ENCODE peak calls at places on chromosomes 6 and 20, in seven cellular contexts. One of them, this sample, is unnamed.
A peak's percentile ranks its signal among the peaks of the same experiment; 100 is the strongest.

GRCh38 chr20:4341804-4342560 is 326.6 kb upstream of the RNF24 start:
- DNase-seq in NB4: no peak
- DNase-seq in heart left ventricle: no peak
- DNase-seq in adrenal gland: no peak
- DNase-seq in A549: no peak
- DNase-seq in breast epithelium: no peak
- DNase-seq in tibial nerve: no peak
- DNase-seq in this sample: no peak

GRCh38 chr20:50043573-50044352 is 61.0 kb downstream of the SNAI1 start:
- DNase-seq in NB4: no peak
- DNase-seq in heart left ventricle: no peak
- DNase-seq in adrenal gland: no peak
- DNase-seq in A549: no peak
- DNase-seq in breast epithelium: no peak
- DNase-seq in tibial nerve: no peak
- DNase-seq in this sample: no peak

GRCh38 chr6:140816696-140817095 is 1316.0 kb upstream of the GJE1 start:
- DNase-seq in NB4: no peak
- DNase-seq in heart left ventricle: no peak
- DNase-seq in adrenal gland: no peak
- DNase-seq in A549: no peak
- DNase-seq in breast epithelium: no peak
- DNase-seq in tibial nerve: no peak
- DNase-seq in this sample: no peak

GRCh38 chr20:63738687-63739128 is 868 bp upstream of the SLC2A4RG start:
- DNase-seq in NB4: no peak
- DNase-seq in heart left ventricle: peak; percentile 75
- DNase-seq in adrenal gland: peak; percentile 74
- DNase-seq in A549: no peak
- DNase-seq in breast epithelium: no peak
- DNase-seq in tibial nerve: peak; percentile 31
- DNase-seq in this sample: peak; percentile 56

GRCh38 chr6:148324297-148325007 is 18.2 kb upstream of the SASH1 start:
- DNase-seq in NB4: peak; percentile 44
- DNase-seq in heart left ventricle: no peak
- DNase-seq in adrenal gland: peak; percentile 22
- DNase-seq in A549: no peak
- DNase-seq in breast epithelium: no peak
- DNase-seq in tibial nerve: no peak
- DNase-seq in this sample: no peak

GRCh38 chr6:43935921-43936320 is 165.9 kb downstream of the VEGFA start:
- DNase-seq in NB4: no peak
- DNase-seq in heart left ventricle: no peak
- DNase-seq in adrenal gland: no peak
- DNase-seq in A549: no peak
- DNase-seq in breast epithelium: no peak
- DNase-seq in tibial nerve: no peak
- DNase-seq in this sample: no peak

GRCh38 chr6:63573899-63574553 is 1.7 kb downstream of the LOC128125822 start:
- DNase-seq in NB4: peak; percentile 74
- DNase-seq in heart left ventricle: no peak
- DNase-seq in adrenal gland: peak; percentile 47
- DNase-seq in A549: no peak
- DNase-seq in breast epithelium: no peak
- DNase-seq in tibial nerve: peak; percentile 34
- DNase-seq in this sample: peak; percentile 75

GRCh38 chr6:139982652-139983051 is 608.2 kb upstream of the CITED2 start:
- DNase-seq in NB4: no peak
- DNase-seq in heart left ventricle: no peak
- DNase-seq in adrenal gland: no peak
- DNase-seq in A549: no peak
- DNase-seq in breast epithelium: no peak
- DNase-seq in tibial nerve: no peak
- DNase-seq in this sample: no peak

GRCh38 chr6:83216806-83217205 is 23.6 kb downstream of the RWDD2A start:
- DNase-seq in NB4: no peak
- DNase-seq in heart left ventricle: no peak
- DNase-seq in adrenal gland: no peak
- DNase-seq in A549: no peak
- DNase-seq in breast epithelium: no peak
- DNase-seq in tibial nerve: no peak
- DNase-seq in this sample: no peak

GRCh38 chr6:49923826-49924225 is 40.1 kb downstream of the DEFB114 start:
- DNase-seq in NB4: no peak
- DNase-seq in heart left ventricle: no peak
- DNase-seq in adrenal gland: no peak
- DNase-seq in A549: no peak
- DNase-seq in breast epithelium: no peak
- DNase-seq in tibial nerve: no peak
- DNase-seq in this sample: no peak

GRCh38 chr6:22892452-22892851 is 323.1 kb downstream of the HDGFL1 start:
- DNase-seq in NB4: no peak
- DNase-seq in heart left ventricle: no peak
- DNase-seq in adrenal gland: no peak
- DNase-seq in A549: peak; percentile 25
- DNase-seq in breast epithelium: no peak
- DNase-seq in tibial nerve: peak; percentile 49
- DNase-seq in this sample: no peak

GRCh38 chr6:103280417-103280816 is 1579.3 kb downstream of the HACE1 start:
- DNase-seq in NB4: no peak
- DNase-seq in heart left ventricle: no peak
- DNase-seq in adrenal gland: no peak
- DNase-seq in A549: no peak
- DNase-seq in breast epithelium: no peak
- DNase-seq in tibial nerve: no peak
- DNase-seq in this sample: no peak

GRCh38 chr6:144460224-144461095 is 175.3 kb downstream of the UTRN start:
- DNase-seq in NB4: no peak
- DNase-seq in heart left ventricle: no peak
- DNase-seq in adrenal gland: no peak
- DNase-seq in A549: no peak
- DNase-seq in breast epithelium: no peak
- DNase-seq in tibial nerve: no peak
- DNase-seq in this sample: no peak

GRCh38 chr6:3516094-3516493 is 59.2 kb upstream of the SLC22A23 start:
- DNase-seq in NB4: no peak
- DNase-seq in heart left ventricle: no peak
- DNase-seq in adrenal gland: no peak
- DNase-seq in A549: no peak
- DNase-seq in breast epithelium: no peak
- DNase-seq in tibial nerve: no peak
- DNase-seq in this sample: no peak

GRCh38 chr6:154773610-154774089 is 40.4 kb downstream of the SCAF8 start:
- DNase-seq in NB4: no peak
- DNase-seq in heart left ventricle: no peak
- DNase-seq in adrenal gland: no peak
- DNase-seq in A549: no peak
- DNase-seq in breast epithelium: no peak
- DNase-seq in tibial nerve: no peak
- DNase-seq in this sample: no peak

GRCh38 chr6:168131464-168132415 is 52.7 kb upstream of the FRMD1 start:
- DNase-seq in NB4: no peak
- DNase-seq in heart left ventricle: no peak
- DNase-seq in adrenal gland: no peak
- DNase-seq in A549: no peak
- DNase-seq in breast epithelium: peak; percentile 11
- DNase-seq in tibial nerve: no peak
- DNase-seq in this sample: no peak

GRCh38 chr6:90364846-90365401 is 68.3 kb upstream of the BACH2 start:
- DNase-seq in NB4: no peak
- DNase-seq in heart left ventricle: no peak
- DNase-seq in adrenal gland: no peak
- DNase-seq in A549: no peak
- DNase-seq in breast epithelium: no peak
- DNase-seq in tibial nerve: no peak
- DNase-seq in this sample: no peak

GRCh38 chr6:148379966-148380653 is 37.5 kb downstream of the SASH1 start:
- DNase-seq in NB4: no peak
- DNase-seq in heart left ventricle: no peak
- DNase-seq in adrenal gland: no peak
- DNase-seq in A549: no peak
- DNase-seq in breast epithelium: no peak
- DNase-seq in tibial nerve: no peak
- DNase-seq in this sample: no peak

GRCh38 chr6:7803219-7803618 is 77.3 kb downstream of the BMP6 start:
- DNase-seq in NB4: no peak
- DNase-seq in heart left ventricle: no peak
- DNase-seq in adrenal gland: no peak
- DNase-seq in A549: no peak
- DNase-seq in breast epithelium: no peak
- DNase-seq in tibial nerve: no peak
- DNase-seq in this sample: no peak

GRCh38 chr6:53309059-53309896 is 39.5 kb downstream of the ELOVL5 start:
- DNase-seq in NB4: peak; percentile 20
- DNase-seq in heart left ventricle: peak; percentile 23
- DNase-seq in adrenal gland: no peak
- DNase-seq in A549: no peak
- DNase-seq in breast epithelium: no peak
- DNase-seq in tibial nerve: no peak
- DNase-seq in this sample: peak; percentile 91
- TF ChIP-seq POLR2A in NB4: no peak
- TF ChIP-seq POLR2A in heart left ventricle: no peak
- TF ChIP-seq POLR2A in adrenal gland: no peak
- TF ChIP-seq POLR2A in A549: no peak
- TF ChIP-seq POLR2A in breast epithelium: no peak
- TF ChIP-seq POLR2A in tibial nerve: no peak
- TF ChIP-seq POLR2A in this sample: peak; percentile 41

GRCh38 chr6:5132741-5133140 is 47.6 kb downstream of the PPP1R3G start:
- DNase-seq in NB4: no peak
- DNase-seq in heart left ventricle: peak; percentile 80
- DNase-seq in adrenal gland: peak; percentile 71
- DNase-seq in A549: no peak
- DNase-seq in breast epithelium: peak; percentile 20
- DNase-seq in tibial nerve: peak; percentile 32
- DNase-seq in this sample: no peak
- TF ChIP-seq POLR2A in NB4: no peak
- TF ChIP-seq POLR2A in heart left ventricle: no peak
- TF ChIP-seq POLR2A in adrenal gland: no peak
- TF ChIP-seq POLR2A in A549: no peak
- TF ChIP-seq POLR2A in breast epithelium: no peak
- TF ChIP-seq POLR2A in tibial nerve: no peak
- TF ChIP-seq POLR2A in this sample: no peak

GRCh38 chr6:38157905-38158304 is 338.4 kb downstream of the ZFAND3 start:
- DNase-seq in NB4: no peak
- DNase-seq in heart left ventricle: no peak
- DNase-seq in adrenal gland: no peak
- DNase-seq in A549: no peak
- DNase-seq in breast epithelium: no peak
- DNase-seq in tibial nerve: no peak
- DNase-seq in this sample: no peak
- TF ChIP-seq POLR2A in NB4: no peak
- TF ChIP-seq POLR2A in heart left ventricle: no peak
- TF ChIP-seq POLR2A in adrenal gland: no peak
- TF ChIP-seq POLR2A in A549: no peak
- TF ChIP-seq POLR2A in breast epithelium: no peak
- TF ChIP-seq POLR2A in tibial nerve: no peak
- TF ChIP-seq POLR2A in this sample: no peak

GRCh38 chr20:31666258-31667042 is 28.7 kb downstream of the COX4I2 start:
- DNase-seq in NB4: peak; percentile 96
- DNase-seq in heart left ventricle: peak; percentile 69
- DNase-seq in adrenal gland: peak; percentile 86
- DNase-seq in A549: no peak
- DNase-seq in breast epithelium: no peak
- DNase-seq in tibial nerve: peak; percentile 52
- DNase-seq in this sample: peak; percentile 82
- TF ChIP-seq POLR2A in NB4: peak; percentile 24
- TF ChIP-seq POLR2A in heart left ventricle: no peak
- TF ChIP-seq POLR2A in adrenal gland: no peak
- TF ChIP-seq POLR2A in A549: no peak
- TF ChIP-seq POLR2A in breast epithelium: no peak
- TF ChIP-seq POLR2A in tibial nerve: peak; percentile 17
- TF ChIP-seq POLR2A in this sample: peak; percentile 56

GRCh38 chr6:1553562-1554088 is 56.1 kb upstream of the FOXC1 start:
- DNase-seq in NB4: peak; percentile 67
- DNase-seq in heart left ventricle: no peak
- DNase-seq in adrenal gland: no peak
- DNase-seq in A549: no peak
- DNase-seq in breast epithelium: no peak
- DNase-seq in tibial nerve: no peak
- DNase-seq in this sample: no peak

GRCh38 chr6:1554241-1554880 is 55.4 kb upstream of the FOXC1 start:
- DNase-seq in NB4: peak; percentile 83
- DNase-seq in heart left ventricle: no peak
- DNase-seq in adrenal gland: no peak
- DNase-seq in A549: peak; percentile 8
- DNase-seq in breast epithelium: no peak
- DNase-seq in tibial nerve: no peak
- DNase-seq in this sample: no peak

GRCh38 chr6:1558388-1558787 is 51.3 kb upstream of the FOXC1 start:
- DNase-seq in NB4: no peak
- DNase-seq in heart left ventricle: no peak
- DNase-seq in adrenal gland: no peak
- DNase-seq in A549: no peak
- DNase-seq in breast epithelium: no peak
- DNase-seq in tibial nerve: no peak
- DNase-seq in this sample: no peak

GRCh38 chr6:1552296-1552761 is 57.4 kb upstream of the FOXC1 start:
- DNase-seq in NB4: peak; percentile 80
- DNase-seq in heart left ventricle: no peak
- DNase-seq in adrenal gland: no peak
- DNase-seq in A549: peak; percentile 46
- DNase-seq in breast epithelium: no peak
- DNase-seq in tibial nerve: no peak
- DNase-seq in this sample: peak; percentile 4

DNA sequence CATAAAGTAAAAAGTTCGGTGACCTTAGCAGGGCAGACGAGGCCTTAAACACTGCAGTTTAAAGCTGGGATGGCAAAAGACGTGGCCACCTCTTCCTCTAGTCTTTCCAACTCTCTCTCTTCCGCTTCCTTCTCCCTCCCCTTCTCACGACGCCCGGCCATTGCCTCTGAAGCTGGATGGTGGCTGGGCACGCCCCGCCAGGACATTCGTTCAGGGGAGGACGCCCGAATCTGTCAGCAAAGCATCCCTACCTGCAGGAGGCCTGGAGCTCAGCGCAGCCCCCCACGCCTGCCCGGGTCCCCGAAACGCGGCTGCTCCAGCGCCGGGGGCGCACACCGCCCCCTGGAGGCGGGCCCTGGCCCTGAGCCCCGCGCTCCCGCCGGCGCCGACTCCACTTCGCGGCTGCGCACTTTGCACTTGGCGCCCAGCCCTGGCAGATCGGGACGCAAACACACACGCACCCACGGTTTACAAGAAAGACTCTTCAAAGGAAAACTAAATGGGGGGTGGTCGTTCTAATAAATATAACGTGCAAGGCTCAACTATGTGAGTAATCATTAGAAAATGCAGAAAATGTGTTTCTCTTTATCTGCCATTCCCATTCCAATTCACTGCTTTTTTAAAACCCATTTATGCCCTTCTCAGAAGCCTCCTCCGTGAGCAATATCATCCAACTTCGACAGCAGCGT is 54.7 kb upstream of the FOXC1 start:
- DNase-seq in NB4: peak; percentile 90
- DNase-seq in heart left ventricle: peak; percentile 72
- DNase-seq in adrenal gland: peak; percentile 27
- DNase-seq in A549: peak; percentile 70
- DNase-seq in breast epithelium: peak; percentile 47
- DNase-seq in tibial nerve: peak; percentile 75
- DNase-seq in this sample: peak; percentile 14
- TF ChIP-seq POLR2A in NB4: peak; percentile 81
- TF ChIP-seq POLR2A in heart left ventricle: no peak
- TF ChIP-seq POLR2A in adrenal gland: no peak
- TF ChIP-seq POLR2A in A549: peak; percentile 58
- TF ChIP-seq POLR2A in breast epithelium: no peak
- TF ChIP-seq POLR2A in tibial nerve: peak; percentile 26
- TF ChIP-seq POLR2A in this sample: no peak

This sample was measured in erythroblast.